ENCODE peak calls at places on chromosomes 1 and 21, in eight cellular contexts. M, O, C, L, B, Y, P and Z are unnamed samples.

GRCh38 chr1:25501235-25502058 is 42.0 kb upstream of the LDLRAP1 start:
- DNase-seq in L (peak; percentile 19), C (no peak), P (peak; percentile 46), O (no peak), Y (no peak), M (no peak), B (no peak), Z (no peak)

GRCh38 chr1:74470262-74470661 is 42.1 kb downstream of the LRRC53 start:
- DNase-seq in L (no peak), O (no peak), B (no peak), P (no peak), Y (no peak), C (no peak), M (no peak), Z (no peak)

GRCh38 chr1:161013104-161013590 is 7.8 kb downstream of the F11R start:
- DNase-seq in Y (no peak), L (peak; percentile 34), P (peak; percentile 40), C (no peak), M (no peak), O (peak; percentile 30), B (no peak), Z (no peak)

GRCh38 chr1:248187363-248187762 is 9.7 kb upstream of the OR2M3 start:
- DNase-seq in M (no peak), Y (no peak), O (no peak), C (no peak), B (no peak), L (no peak), P (no peak), Z (no peak)

GRCh38 chr1:15957221-15958090 is 18.4 kb downstream of the ZBTB17 start:
- DNase-seq in M (peak; percentile 55), Y (no peak), P (no peak), L (no peak), B (no peak), O (no peak), C (peak; percentile 5), Z (no peak)

GRCh38 chr1:202663141-202663540 is 47.1 kb downstream of the SYT2 start:
- DNase-seq in P (no peak), O (no peak), C (no peak), M (no peak), Y (no peak), B (no peak), L (no peak), Z (no peak)

GRCh38 chr1:30384286-30385245 is 338.8 kb downstream of the MATN1 start:
- DNase-seq in O (no peak), B (no peak), P (no peak), L (no peak), C (no peak), M (no peak), Y (no peak), Z (no peak)

GRCh38 chr1:226602186-226603029 is 53.8 kb downstream of the STUM start:
- DNase-seq in O (no peak), B (peak; percentile 75), Y (no peak), L (peak; percentile 89), M (peak; percentile 21), P (peak; percentile 93), C (peak; percentile 73), Z (no peak)

GRCh38 chr1:28354121-28354520 is 15.4 kb upstream of the PHACTR4 start:
- DNase-seq in L (peak; percentile 71), B (no peak), O (no peak), C (no peak), M (no peak), P (peak; percentile 87), Y (no peak), Z (no peak)

GRCh38 chr1:162384601-162385279 is 3.2 kb downstream of the C1orf226 start:
- DNase-seq in B (no peak), Y (no peak), L (no peak), C (no peak), P (no peak), M (no peak), O (no peak), Z (no peak)

GRCh38 chr1:86714561-86715244 is 10.3 kb downstream of the SH3GLB1 start:
- DNase-seq in L (peak; percentile 70), O (no peak), P (no peak), Y (no peak), C (no peak), B (peak; percentile 48), M (no peak), Z (no peak)

GRCh38 chr1:36239941-36240637 is 15.8 kb downstream of the THRAP3 start:
- DNase-seq in B (no peak), M (no peak), Y (no peak), P (peak; percentile 67), L (no peak), O (no peak), C (no peak), Z (no peak)

GRCh38 chr1:155938220-155938627 is 3.2 kb upstream of the RXFP4 start:
- DNase-seq in P (peak; percentile 83), Y (peak; percentile 75), O (no peak), B (peak; percentile 64), L (peak; percentile 67), C (no peak), M (no peak), Z (no peak)

GRCh38 chr21:46099476-46099875 is 1.6 kb downstream of the COL6A2 start:
- DNase-seq in P (peak; percentile 53), Y (no peak), B (no peak), M (no peak), O (no peak), C (peak; percentile 13), L (no peak), Z (peak; percentile 39)

GRCh38 chr1:152999818-153000217 is 1.7 kb upstream of the SPRR3 start:
- DNase-seq in B (no peak), M (no peak), L (no peak), P (no peak), C (no peak), Y (no peak), O (no peak), Z (no peak)

GRCh38 chr1:15799928-15800835 is 7.3 kb downstream of the UQCRHL start:
- DNase-seq in P (peak; percentile 75), M (peak; percentile 59), O (no peak), B (peak; percentile 98), C (peak; percentile 55), Y (peak; percentile 89), L (peak; percentile 92), Z (peak; percentile 37)

GRCh38 chr1:156499194-156499702 is 1.3 kb downstream of the MEF2D start:
- DNase-seq in Y (no peak), O (no peak), B (no peak), M (no peak), L (peak; percentile 13), C (no peak), P (no peak), Z (no peak)

GRCh38 chr1:64669098-64669675 is 75.7 kb upstream of the RAVER2 start:
- DNase-seq in L (no peak), Y (no peak), P (no peak), C (no peak), O (no peak), M (no peak), B (no peak), Z (no peak)

DNA sequence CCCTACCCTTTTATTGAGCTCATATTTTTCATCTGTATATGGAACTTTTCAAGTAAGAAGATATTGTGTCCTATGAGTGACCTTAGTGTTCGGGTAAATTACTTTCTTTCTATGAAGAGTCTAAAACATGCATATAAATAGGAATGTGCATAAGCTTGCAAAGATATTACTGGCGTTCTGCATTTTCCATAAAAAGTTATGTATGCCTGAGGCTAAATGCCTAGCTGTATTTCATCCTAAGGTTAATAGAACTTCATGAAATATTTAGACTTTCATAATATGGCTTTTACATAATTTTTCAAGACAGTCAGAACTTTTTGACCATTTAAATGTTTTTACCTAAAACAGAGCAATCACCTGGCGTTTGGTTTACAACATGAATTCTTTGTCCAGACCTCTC is 495.9 kb upstream of the ADAMTS5 start:
- DNase-seq in Y (no peak), M (no peak), O (no peak), B (no peak), P (no peak), C (no peak), L (no peak), Z (no peak)
- TF ChIP-seq CTCF in Y (no peak), M (no peak), O (no peak), B (no peak), P (no peak), C (no peak), L (no peak), Z (no peak)

GRCh38 chr1:119308806-119309205 is 59.8 kb upstream of the HAO2 start:
- DNase-seq in B (no peak), O (no peak), C (no peak), M (no peak), Y (no peak), P (no peak), L (no peak), Z (no peak)

GRCh38 chr1:119308130-119308529 is 60.5 kb upstream of the HAO2 start:
- DNase-seq in L (no peak), C (no peak), Y (no peak), B (no peak), O (no peak), P (no peak), M (no peak), Z (no peak)

GRCh38 chr1:119314001-119314796 is 54.4 kb upstream of the HAO2 start:
- DNase-seq in P (no peak), B (no peak), O (no peak), L (peak; percentile 28), Y (no peak), M (no peak), C (no peak), Z (no peak)

GRCh38 chr1:119310301-119310700 is 58.3 kb upstream of the HAO2 start:
- DNase-seq in O (no peak), B (no peak), P (no peak), Y (no peak), L (no peak), M (no peak), C (no peak), Z (no peak)
- TF ChIP-seq CTCF in O (no peak), B (no peak), P (no peak), Y (no peak), L (no peak), M (no peak), C (no peak), Z (no peak)

GRCh38 chr1:145425436-145426029 is at the start of gene NBPF20:
- DNase-seq in P (peak; percentile 76), L (peak; percentile 79), O (peak; percentile 83), B (peak; percentile 81), C (peak; percentile 38), Y (peak; percentile 83), M (peak; percentile 91), Z (peak; percentile 62)
- TF ChIP-seq CTCF in P (no peak), L (no peak), O (no peak), B (no peak), C (no peak), Y (no peak), M (no peak), Z (no peak)

DNA sequence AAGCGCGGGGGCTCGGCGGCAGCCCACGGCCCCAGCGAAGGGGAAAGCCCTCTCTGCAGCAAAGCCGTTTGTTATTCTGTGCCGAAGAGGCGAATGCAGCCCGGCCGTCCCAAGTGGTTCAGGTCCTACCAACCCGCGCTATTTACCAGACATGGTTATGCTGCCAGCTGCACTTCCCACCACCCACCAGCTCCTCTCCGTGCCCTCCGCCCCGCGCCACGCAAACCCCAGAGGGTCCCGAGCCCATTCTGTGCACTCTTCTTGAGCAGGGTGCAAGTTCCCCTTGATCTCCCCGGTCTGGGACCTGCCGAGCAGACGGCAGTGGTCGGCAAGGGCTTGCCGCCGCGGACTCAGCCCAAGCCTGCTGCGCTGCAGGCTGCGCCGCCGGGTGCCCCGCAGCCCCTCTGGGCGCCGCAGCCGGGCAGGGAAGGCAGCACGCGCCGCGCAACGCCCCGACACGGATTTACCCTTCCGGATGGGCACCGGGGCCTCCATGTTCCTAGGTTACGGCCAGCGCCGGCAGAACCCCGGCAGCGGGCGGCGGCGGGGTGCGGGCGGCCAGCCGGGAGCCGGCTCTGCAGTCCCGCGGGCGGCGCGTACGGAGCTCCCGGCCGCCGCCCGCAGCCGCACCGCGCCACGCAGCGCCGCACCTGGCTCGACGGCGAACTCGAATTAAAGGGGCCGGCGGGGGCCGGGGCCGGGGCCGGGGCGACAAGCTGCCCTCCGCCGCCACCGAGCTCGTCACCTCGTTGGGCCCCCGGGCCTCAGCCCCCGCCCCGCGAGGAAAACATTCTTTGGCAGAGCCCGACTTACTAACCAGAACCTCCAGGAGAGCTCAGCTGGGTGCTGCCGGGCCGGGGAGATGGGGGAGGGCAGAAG is 865 bp upstream of the KCNA2 start:
- DNase-seq in O (peak; percentile 17), C (no peak), P (no peak), B (no peak), Y (no peak), L (no peak), M (peak; percentile 53), Z (peak; percentile 40)
- TF ChIP-seq CTCF in O (peak; percentile 1), C (no peak), P (no peak), B (no peak), Y (no peak), L (no peak), M (no peak), Z (no peak)